ENCODE peak calls at places on chromosomes 6 and 20, in five cellular contexts. One of them, this sample, is unnamed.

GRCh38 chr6:106496791-106497190 is 132.5 kb downstream of the RTN4IP1 start:
- DNase-seq in neural progenitor cell: no peak
- DNase-seq in uterus: no peak
- DNase-seq in fibroblast of pulmonary artery: no peak
- DNase-seq in heart left ventricle: no peak
- DNase-seq in this sample: no peak

GRCh38 chr20:9241232-9241692 is 172.4 kb downstream of the PLCB4 start:
- DNase-seq in neural progenitor cell: no peak
- DNase-seq in uterus: no peak
- DNase-seq in fibroblast of pulmonary artery: peak; percentile 75
- DNase-seq in heart left ventricle: no peak
- DNase-seq in this sample: no peak

GRCh38 chr6:72748759-72749158 is 126.9 kb downstream of the KCNQ5 start:
- DNase-seq in neural progenitor cell: no peak
- DNase-seq in uterus: no peak
- DNase-seq in fibroblast of pulmonary artery: peak; percentile 78
- DNase-seq in heart left ventricle: no peak
- DNase-seq in this sample: peak; percentile 51

GRCh38 chr6:134119481-134119880 is 67.1 kb upstream of the SLC2A12 start:
- DNase-seq in neural progenitor cell: no peak
- DNase-seq in uterus: no peak
- DNase-seq in fibroblast of pulmonary artery: no peak
- DNase-seq in heart left ventricle: no peak
- DNase-seq in this sample: no peak

GRCh38 chr20:23086056-23086551 is at the start of gene CD93:
- DNase-seq in neural progenitor cell: no peak
- DNase-seq in uterus: no peak
- DNase-seq in fibroblast of pulmonary artery: peak; percentile 70
- DNase-seq in heart left ventricle: peak; percentile 76
- DNase-seq in this sample: peak; percentile 69

GRCh38 chr6:143742070-143742954 is 64.5 kb downstream of the PHACTR2 start:
- DNase-seq in neural progenitor cell: no peak
- DNase-seq in uterus: no peak
- DNase-seq in fibroblast of pulmonary artery: no peak
- DNase-seq in heart left ventricle: no peak
- DNase-seq in this sample: no peak

GRCh38 chr6:145880361-145880760 is 65.8 kb upstream of the FBXO30 start:
- DNase-seq in neural progenitor cell: no peak
- DNase-seq in uterus: no peak
- DNase-seq in fibroblast of pulmonary artery: no peak
- DNase-seq in heart left ventricle: no peak
- DNase-seq in this sample: no peak

GRCh38 chr6:50990750-50991446 is 172.2 kb downstream of the TFAP2B start:
- DNase-seq in neural progenitor cell: no peak
- DNase-seq in uterus: no peak
- DNase-seq in fibroblast of pulmonary artery: no peak
- DNase-seq in heart left ventricle: no peak
- DNase-seq in this sample: no peak

GRCh38 chr6:93964926-93965325 is 545.6 kb upstream of the EPHA7 start:
- DNase-seq in neural progenitor cell: no peak
- DNase-seq in uterus: no peak
- DNase-seq in fibroblast of pulmonary artery: no peak
- DNase-seq in heart left ventricle: no peak
- DNase-seq in this sample: no peak

GRCh38 chr6:53279301-53279700 is 69.4 kb downstream of the ELOVL5 start:
- DNase-seq in neural progenitor cell: no peak
- DNase-seq in uterus: no peak
- DNase-seq in fibroblast of pulmonary artery: no peak
- DNase-seq in heart left ventricle: no peak
- DNase-seq in this sample: no peak

GRCh38 chr6:9539231-9539755 is 875.6 kb downstream of the TFAP2A start:
- DNase-seq in neural progenitor cell: no peak
- DNase-seq in uterus: no peak
- DNase-seq in fibroblast of pulmonary artery: no peak
- DNase-seq in heart left ventricle: no peak
- DNase-seq in this sample: no peak

GRCh38 chr6:16413399-16413798 is 175.0 kb downstream of the GMPR start:
- DNase-seq in neural progenitor cell: no peak
- DNase-seq in uterus: no peak
- DNase-seq in fibroblast of pulmonary artery: no peak
- DNase-seq in heart left ventricle: no peak
- DNase-seq in this sample: peak; percentile 68

GRCh38 chr6:107956586-107957164 is 1.3 kb downstream of the SEC63 start:
- DNase-seq in neural progenitor cell: no peak
- DNase-seq in uterus: no peak
- DNase-seq in fibroblast of pulmonary artery: peak; percentile 62
- DNase-seq in heart left ventricle: no peak
- DNase-seq in this sample: peak; percentile 19

GRCh38 chr6:39962831-39963230 is 28.6 kb upstream of the MOCS1 start:
- DNase-seq in neural progenitor cell: no peak
- DNase-seq in uterus: no peak
- DNase-seq in fibroblast of pulmonary artery: peak; percentile 14
- DNase-seq in heart left ventricle: no peak
- DNase-seq in this sample: no peak

GRCh38 chr20:63054103-63054474 is 47.3 kb upstream of the BHLHE23 start:
- DNase-seq in neural progenitor cell: no peak
- DNase-seq in uterus: no peak
- DNase-seq in fibroblast of pulmonary artery: no peak
- DNase-seq in heart left ventricle: no peak
- DNase-seq in this sample: no peak

GRCh38 chr6:123742626-123743025 is 61.0 kb upstream of the NKAIN2 start:
- DNase-seq in neural progenitor cell: no peak
- DNase-seq in uterus: no peak
- DNase-seq in fibroblast of pulmonary artery: no peak
- DNase-seq in heart left ventricle: no peak
- DNase-seq in this sample: no peak

GRCh38 chr20:58481541-58482021 is 33.6 kb downstream of the APCDD1L start:
- DNase-seq in neural progenitor cell: peak; percentile 88
- DNase-seq in uterus: no peak
- DNase-seq in fibroblast of pulmonary artery: peak; percentile 57
- DNase-seq in heart left ventricle: no peak
- DNase-seq in this sample: peak; percentile 60

GRCh38 chr20:24403410-24403809 is 66.0 kb upstream of the SYNDIG1 start:
- DNase-seq in neural progenitor cell: no peak
- DNase-seq in uterus: no peak
- DNase-seq in fibroblast of pulmonary artery: no peak
- DNase-seq in heart left ventricle: no peak
- DNase-seq in this sample: no peak

GRCh38 chr6:146785001-146785585 is 186.3 kb downstream of the ADGB start:
- DNase-seq in neural progenitor cell: peak; percentile 78
- DNase-seq in uterus: no peak
- DNase-seq in fibroblast of pulmonary artery: peak; percentile 65
- DNase-seq in heart left ventricle: no peak
- DNase-seq in this sample: peak; percentile 62

GRCh38 chr6:63558270-63558669 is 14.0 kb upstream of the LOC128125822 start:
- DNase-seq in neural progenitor cell: no peak
- DNase-seq in uterus: no peak
- DNase-seq in fibroblast of pulmonary artery: no peak
- DNase-seq in heart left ventricle: no peak
- DNase-seq in this sample: peak; percentile 19

GRCh38 chr6:50853924-50854323 is 35.3 kb downstream of the TFAP2B start:
- DNase-seq in neural progenitor cell: no peak
- DNase-seq in uterus: no peak
- DNase-seq in fibroblast of pulmonary artery: no peak
- DNase-seq in heart left ventricle: no peak
- DNase-seq in this sample: no peak

GRCh38 chr6:6781877-6782236 is 193.3 kb downstream of the LY86 start:
- DNase-seq in neural progenitor cell: no peak
- DNase-seq in uterus: no peak
- DNase-seq in fibroblast of pulmonary artery: no peak
- DNase-seq in heart left ventricle: no peak
- DNase-seq in this sample: no peak

DNA sequence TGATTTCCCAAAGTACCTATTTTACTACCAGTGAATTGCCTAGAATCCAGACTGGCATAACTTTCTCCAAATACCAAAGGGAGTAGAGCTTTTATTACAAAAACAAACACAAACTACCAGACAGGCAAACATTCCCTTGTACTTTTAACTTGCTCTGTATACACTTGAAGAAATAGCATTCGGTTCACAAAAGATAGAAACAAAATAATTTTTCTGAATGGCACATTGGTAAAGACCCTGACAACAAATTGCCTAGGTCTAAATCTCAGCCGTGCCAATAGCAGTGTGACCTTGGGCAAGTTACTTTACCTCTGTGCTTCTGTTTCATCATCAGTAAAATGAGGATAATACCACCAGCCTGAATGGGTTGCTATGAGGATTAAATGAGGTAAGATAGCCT is 15.9 kb downstream of the ARHGAP18 start:
- DNase-seq in neural progenitor cell: no peak
- DNase-seq in uterus: no peak
- DNase-seq in fibroblast of pulmonary artery: no peak
- DNase-seq in heart left ventricle: no peak
- DNase-seq in this sample: no peak
- H3K4me3 ChIP-seq in neural progenitor cell: no peak overlapping the region
- H3K4me3 ChIP-seq in uterus: no peak overlapping the region
- H3K4me3 ChIP-seq in fibroblast of pulmonary artery: no peak overlapping the region
- H3K4me3 ChIP-seq in heart left ventricle: no peak overlapping the region
- H3K4me3 ChIP-seq in this sample: no peak overlapping the region

GRCh38 chr6:142395266-142395665 is 93.5 kb downstream of the ADGRG6 start:
- DNase-seq in neural progenitor cell: no peak
- DNase-seq in uterus: no peak
- DNase-seq in fibroblast of pulmonary artery: no peak
- DNase-seq in heart left ventricle: no peak
- DNase-seq in this sample: no peak
- H3K4me3 ChIP-seq in neural progenitor cell: no peak overlapping the region
- H3K4me3 ChIP-seq in uterus: no peak overlapping the region
- H3K4me3 ChIP-seq in fibroblast of pulmonary artery: no peak overlapping the region
- H3K4me3 ChIP-seq in heart left ventricle: no peak overlapping the region
- H3K4me3 ChIP-seq in this sample: no peak overlapping the region

GRCh38 chr20:47356220-47356525 is 326 bp downstream of the ZMYND8 start:
- DNase-seq in neural progenitor cell: no peak
- DNase-seq in uterus: no peak
- DNase-seq in fibroblast of pulmonary artery: no peak
- DNase-seq in heart left ventricle: no peak
- DNase-seq in this sample: no peak
- H3K4me3 ChIP-seq in neural progenitor cell: peak overlapping the region; percentile 44
- H3K4me3 ChIP-seq in uterus: no peak overlapping the region
- H3K4me3 ChIP-seq in fibroblast of pulmonary artery: peak overlapping the region; percentile 63
- H3K4me3 ChIP-seq in heart left ventricle: peak overlapping the region; percentile 19
- H3K4me3 ChIP-seq in this sample: peak overlapping the region; percentile 67

GRCh38 chr6:96571551-96571950 is 8.6 kb downstream of the FHL5 start:
- DNase-seq in neural progenitor cell: no peak
- DNase-seq in uterus: no peak
- DNase-seq in fibroblast of pulmonary artery: no peak
- DNase-seq in heart left ventricle: no peak
- DNase-seq in this sample: no peak
- H3K4me3 ChIP-seq in neural progenitor cell: no peak overlapping the region
- H3K4me3 ChIP-seq in uterus: no peak overlapping the region
- H3K4me3 ChIP-seq in fibroblast of pulmonary artery: no peak overlapping the region
- H3K4me3 ChIP-seq in heart left ventricle: no peak overlapping the region
- H3K4me3 ChIP-seq in this sample: no peak overlapping the region

DNA sequence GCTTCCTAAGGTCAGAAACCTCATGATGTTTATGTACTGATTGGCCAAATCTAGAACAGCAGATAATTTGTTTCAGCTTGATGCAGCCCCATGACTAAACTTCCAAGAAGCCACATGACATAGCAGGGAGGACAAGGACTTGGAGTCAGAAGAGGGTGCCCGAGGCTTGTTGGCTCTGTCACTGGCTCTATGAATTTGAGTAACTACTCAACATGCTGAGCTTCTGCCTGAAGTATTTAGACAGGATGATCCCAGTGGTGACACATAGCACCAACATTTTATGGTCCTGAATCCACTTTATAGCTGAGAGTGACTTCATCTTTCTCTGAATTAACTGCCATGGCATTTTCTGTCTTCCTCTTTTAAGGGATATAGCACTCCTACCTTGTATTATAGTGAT is 13.5 kb upstream of the TBX18 start:
- DNase-seq in neural progenitor cell: no peak
- DNase-seq in uterus: no peak
- DNase-seq in fibroblast of pulmonary artery: no peak
- DNase-seq in heart left ventricle: no peak
- DNase-seq in this sample: no peak
- H3K4me3 ChIP-seq in neural progenitor cell: no peak overlapping the region
- H3K4me3 ChIP-seq in uterus: no peak overlapping the region
- H3K4me3 ChIP-seq in fibroblast of pulmonary artery: no peak overlapping the region
- H3K4me3 ChIP-seq in heart left ventricle: no peak overlapping the region
- H3K4me3 ChIP-seq in this sample: no peak overlapping the region

GRCh38 chr20:54723723-54724122 is 248.3 kb downstream of the DOK5 start:
- DNase-seq in neural progenitor cell: no peak
- DNase-seq in uterus: no peak
- DNase-seq in fibroblast of pulmonary artery: no peak
- DNase-seq in heart left ventricle: no peak
- DNase-seq in this sample: no peak

GRCh38 chr20:54727490-54727889 is 252.1 kb downstream of the DOK5 start:
- DNase-seq in neural progenitor cell: no peak
- DNase-seq in uterus: no peak
- DNase-seq in fibroblast of pulmonary artery: no peak
- DNase-seq in heart left ventricle: no peak
- DNase-seq in this sample: no peak

GRCh38 chr20:54726687-54727086 is 251.3 kb downstream of the DOK5 start:
- DNase-seq in neural progenitor cell: no peak
- DNase-seq in uterus: no peak
- DNase-seq in fibroblast of pulmonary artery: no peak
- DNase-seq in heart left ventricle: no peak
- DNase-seq in this sample: peak; percentile 2
- H3K4me3 ChIP-seq in neural progenitor cell: no peak overlapping the region
- H3K4me3 ChIP-seq in uterus: no peak overlapping the region
- H3K4me3 ChIP-seq in fibroblast of pulmonary artery: no peak overlapping the region
- H3K4me3 ChIP-seq in heart left ventricle: no peak overlapping the region
- H3K4me3 ChIP-seq in this sample: no peak overlapping the region

DNA sequence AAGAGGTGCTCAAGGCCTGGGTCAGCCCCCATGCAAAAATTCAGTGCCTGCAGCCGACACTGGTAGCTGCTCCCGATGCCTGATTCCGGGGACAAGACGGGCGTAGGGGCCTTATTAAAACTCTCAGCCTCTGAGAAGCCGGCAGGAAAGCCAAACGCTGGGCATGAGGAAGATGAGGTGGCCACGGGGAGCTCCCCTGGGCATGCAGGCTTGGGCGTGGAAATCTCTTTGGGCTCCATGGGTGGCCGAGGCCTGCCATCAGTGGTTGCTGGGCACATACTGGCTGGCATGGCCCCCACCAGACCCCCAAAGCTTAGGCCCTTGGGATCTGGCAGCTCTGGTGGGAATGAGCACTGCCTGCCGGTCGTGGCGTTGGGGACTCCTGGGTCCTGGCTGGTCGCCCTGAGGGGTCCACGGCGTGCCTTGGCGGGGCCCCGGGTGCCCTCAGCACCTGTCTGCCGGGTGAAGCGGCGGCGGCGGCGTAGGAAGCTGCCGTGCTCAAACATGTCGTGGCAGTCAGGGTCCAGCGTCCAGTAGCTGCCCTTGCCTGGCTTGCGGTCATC is 586 bp downstream of the FOXS1 start:
- DNase-seq in neural progenitor cell: no peak
- DNase-seq in uterus: no peak
- DNase-seq in fibroblast of pulmonary artery: no peak
- DNase-seq in heart left ventricle: no peak
- DNase-seq in this sample: no peak
- H3K4me3 ChIP-seq in neural progenitor cell: no peak overlapping the region
- H3K4me3 ChIP-seq in uterus: peak overlapping the region; percentile 11
- H3K4me3 ChIP-seq in fibroblast of pulmonary artery: no peak overlapping the region
- H3K4me3 ChIP-seq in heart left ventricle: peak overlapping the region; percentile 64
- H3K4me3 ChIP-seq in this sample: no peak overlapping the region